ENCODE peak calls at places on chromosome 3, in seven cellular contexts. One of them, this sample, is unnamed.

GRCh38 chr3:186790261-186790981 is 7.0 kb downstream of the EIF4A2 start:
- DNase-seq in fibroblast of gingiva: peak
- DNase-seq in caudate nucleus: no peak
- DNase-seq in activated CD4-positive, alpha-beta memory T cell treated with anti-CD3 and anti-CD28 coated beads, Interleukin-2, amount 10 ng/mL, durations not matched to agents 7 days and 5 days: no peak
- DNase-seq in renal cortical epithelial cell: no peak
- DNase-seq in type B pancreatic cell: no peak
- DNase-seq in sigmoid colon: no peak
- DNase-seq in this sample: no peak

GRCh38 chr3:87307805-87308204 is 31.4 kb upstream of the POU1F1 start:
- DNase-seq in fibroblast of gingiva: no peak
- DNase-seq in caudate nucleus: no peak
- DNase-seq in activated CD4-positive, alpha-beta memory T cell treated with anti-CD3 and anti-CD28 coated beads, Interleukin-2, amount 10 ng/mL, durations not matched to agents 7 days and 5 days: no peak
- DNase-seq in renal cortical epithelial cell: no peak
- DNase-seq in type B pancreatic cell: no peak
- DNase-seq in sigmoid colon: no peak
- DNase-seq in this sample: no peak

GRCh38 chr3:111717601-111718000 is 122.5 kb upstream of the ZBED2 start:
- DNase-seq in fibroblast of gingiva: peak
- DNase-seq in caudate nucleus: peak
- DNase-seq in activated CD4-positive, alpha-beta memory T cell treated with anti-CD3 and anti-CD28 coated beads, Interleukin-2, amount 10 ng/mL, durations not matched to agents 7 days and 5 days: peak
- DNase-seq in renal cortical epithelial cell: peak
- DNase-seq in type B pancreatic cell: no peak
- DNase-seq in sigmoid colon: peak
- DNase-seq in this sample: peak

GRCh38 chr3:43390255-43390588 is 103.9 kb downstream of the SNRK start:
- DNase-seq in fibroblast of gingiva: peak
- DNase-seq in caudate nucleus: no peak
- DNase-seq in activated CD4-positive, alpha-beta memory T cell treated with anti-CD3 and anti-CD28 coated beads, Interleukin-2, amount 10 ng/mL, durations not matched to agents 7 days and 5 days: no peak
- DNase-seq in renal cortical epithelial cell: no peak
- DNase-seq in type B pancreatic cell: no peak
- DNase-seq in sigmoid colon: no peak
- DNase-seq in this sample: peak

GRCh38 chr3:183781246-183781645 is 44.1 kb downstream of the MAP6D1 start:
- DNase-seq in fibroblast of gingiva: no peak
- DNase-seq in caudate nucleus: no peak
- DNase-seq in activated CD4-positive, alpha-beta memory T cell treated with anti-CD3 and anti-CD28 coated beads, Interleukin-2, amount 10 ng/mL, durations not matched to agents 7 days and 5 days: no peak
- DNase-seq in renal cortical epithelial cell: no peak
- DNase-seq in type B pancreatic cell: no peak
- DNase-seq in sigmoid colon: no peak
- DNase-seq in this sample: no peak

GRCh38 chr3:175890056-175890455 is 1030.9 kb downstream of the NAALADL2 start:
- DNase-seq in fibroblast of gingiva: peak
- DNase-seq in caudate nucleus: no peak
- DNase-seq in activated CD4-positive, alpha-beta memory T cell treated with anti-CD3 and anti-CD28 coated beads, Interleukin-2, amount 10 ng/mL, durations not matched to agents 7 days and 5 days: no peak
- DNase-seq in renal cortical epithelial cell: no peak
- DNase-seq in type B pancreatic cell: no peak
- DNase-seq in sigmoid colon: no peak
- DNase-seq in this sample: no peak

GRCh38 chr3:138638641-138639040 is 30.1 kb downstream of the FAIM start:
- DNase-seq in fibroblast of gingiva: peak
- DNase-seq in caudate nucleus: no peak
- DNase-seq in activated CD4-positive, alpha-beta memory T cell treated with anti-CD3 and anti-CD28 coated beads, Interleukin-2, amount 10 ng/mL, durations not matched to agents 7 days and 5 days: no peak
- DNase-seq in renal cortical epithelial cell: no peak
- DNase-seq in type B pancreatic cell: no peak
- DNase-seq in sigmoid colon: no peak
- DNase-seq in this sample: no peak

GRCh38 chr3:34070831-34071230 is 272.4 kb downstream of the PDCD6IP start:
- DNase-seq in fibroblast of gingiva: no peak
- DNase-seq in caudate nucleus: no peak
- DNase-seq in activated CD4-positive, alpha-beta memory T cell treated with anti-CD3 and anti-CD28 coated beads, Interleukin-2, amount 10 ng/mL, durations not matched to agents 7 days and 5 days: no peak
- DNase-seq in renal cortical epithelial cell: no peak
- DNase-seq in type B pancreatic cell: no peak
- DNase-seq in sigmoid colon: no peak
- DNase-seq in this sample: no peak

GRCh38 chr3:53166781-53167291 is 5.8 kb downstream of the PRKCD start:
- DNase-seq in fibroblast of gingiva: peak
- DNase-seq in caudate nucleus: no peak
- DNase-seq in activated CD4-positive, alpha-beta memory T cell treated with anti-CD3 and anti-CD28 coated beads, Interleukin-2, amount 10 ng/mL, durations not matched to agents 7 days and 5 days: no peak
- DNase-seq in renal cortical epithelial cell: peak
- DNase-seq in type B pancreatic cell: no peak
- DNase-seq in sigmoid colon: peak
- DNase-seq in this sample: no peak

GRCh38 chr3:125367403-125368230 is 7.5 kb downstream of the ZNF148 start:
- DNase-seq in fibroblast of gingiva: peak
- DNase-seq in caudate nucleus: no peak
- DNase-seq in activated CD4-positive, alpha-beta memory T cell treated with anti-CD3 and anti-CD28 coated beads, Interleukin-2, amount 10 ng/mL, durations not matched to agents 7 days and 5 days: no peak
- DNase-seq in renal cortical epithelial cell: no peak
- DNase-seq in type B pancreatic cell: no peak
- DNase-seq in sigmoid colon: no peak
- DNase-seq in this sample: no peak

GRCh38 chr3:126543457-126544090 is 15.2 kb downstream of the C3orf22 start:
- DNase-seq in fibroblast of gingiva: no peak
- DNase-seq in caudate nucleus: no peak
- DNase-seq in activated CD4-positive, alpha-beta memory T cell treated with anti-CD3 and anti-CD28 coated beads, Interleukin-2, amount 10 ng/mL, durations not matched to agents 7 days and 5 days: no peak
- DNase-seq in renal cortical epithelial cell: no peak
- DNase-seq in type B pancreatic cell: peak
- DNase-seq in sigmoid colon: peak
- DNase-seq in this sample: no peak

GRCh38 chr3:38165722-38166387 is 518 bp downstream of the OXSR1 start:
- DNase-seq in fibroblast of gingiva: no peak
- DNase-seq in caudate nucleus: no peak
- DNase-seq in activated CD4-positive, alpha-beta memory T cell treated with anti-CD3 and anti-CD28 coated beads, Interleukin-2, amount 10 ng/mL, durations not matched to agents 7 days and 5 days: peak
- DNase-seq in renal cortical epithelial cell: peak
- DNase-seq in type B pancreatic cell: peak
- DNase-seq in sigmoid colon: peak
- DNase-seq in this sample: no peak

GRCh38 chr3:25542571-25543039 is 114.5 kb downstream of the RARB start:
- DNase-seq in fibroblast of gingiva: no peak
- DNase-seq in caudate nucleus: no peak
- DNase-seq in activated CD4-positive, alpha-beta memory T cell treated with anti-CD3 and anti-CD28 coated beads, Interleukin-2, amount 10 ng/mL, durations not matched to agents 7 days and 5 days: no peak
- DNase-seq in renal cortical epithelial cell: no peak
- DNase-seq in type B pancreatic cell: no peak
- DNase-seq in sigmoid colon: no peak
- DNase-seq in this sample: no peak

GRCh38 chr3:139427283-139428060 is 38.0 kb upstream of the COPB2 start:
- DNase-seq in fibroblast of gingiva: peak
- DNase-seq in caudate nucleus: peak
- DNase-seq in activated CD4-positive, alpha-beta memory T cell treated with anti-CD3 and anti-CD28 coated beads, Interleukin-2, amount 10 ng/mL, durations not matched to agents 7 days and 5 days: no peak
- DNase-seq in renal cortical epithelial cell: peak
- DNase-seq in type B pancreatic cell: no peak
- DNase-seq in sigmoid colon: no peak
- DNase-seq in this sample: no peak

GRCh38 chr3:15601399-15602145 is at the start of the genes BTD and HACL1:
- DNase-seq in fibroblast of gingiva: peak
- DNase-seq in caudate nucleus: no peak
- DNase-seq in activated CD4-positive, alpha-beta memory T cell treated with anti-CD3 and anti-CD28 coated beads, Interleukin-2, amount 10 ng/mL, durations not matched to agents 7 days and 5 days: peak
- DNase-seq in renal cortical epithelial cell: peak
- DNase-seq in type B pancreatic cell: peak
- DNase-seq in sigmoid colon: peak
- DNase-seq in this sample: peak

GRCh38 chr3:37833790-37834189 is 27.9 kb upstream of the CTDSPL start:
- DNase-seq in fibroblast of gingiva: no peak
- DNase-seq in caudate nucleus: no peak
- DNase-seq in activated CD4-positive, alpha-beta memory T cell treated with anti-CD3 and anti-CD28 coated beads, Interleukin-2, amount 10 ng/mL, durations not matched to agents 7 days and 5 days: no peak
- DNase-seq in renal cortical epithelial cell: no peak
- DNase-seq in type B pancreatic cell: no peak
- DNase-seq in sigmoid colon: no peak
- DNase-seq in this sample: no peak

GRCh38 chr3:58659051-58659675 is 7.4 kb downstream of the FAM3D start:
- DNase-seq in fibroblast of gingiva: peak
- DNase-seq in caudate nucleus: peak
- DNase-seq in activated CD4-positive, alpha-beta memory T cell treated with anti-CD3 and anti-CD28 coated beads, Interleukin-2, amount 10 ng/mL, durations not matched to agents 7 days and 5 days: no peak
- DNase-seq in renal cortical epithelial cell: peak
- DNase-seq in type B pancreatic cell: no peak
- DNase-seq in sigmoid colon: peak
- DNase-seq in this sample: no peak

GRCh38 chr3:127031845-127032244 is 48.9 kb downstream of the PLXNA1 start:
- DNase-seq in fibroblast of gingiva: no peak
- DNase-seq in caudate nucleus: no peak
- DNase-seq in activated CD4-positive, alpha-beta memory T cell treated with anti-CD3 and anti-CD28 coated beads, Interleukin-2, amount 10 ng/mL, durations not matched to agents 7 days and 5 days: no peak
- DNase-seq in renal cortical epithelial cell: no peak
- DNase-seq in type B pancreatic cell: no peak
- DNase-seq in sigmoid colon: no peak
- DNase-seq in this sample: no peak

GRCh38 chr3:138946554-138947302 is at the start of the genes FOXL2 and FOXL2NB:
- DNase-seq in fibroblast of gingiva: no peak
- DNase-seq in caudate nucleus: no peak
- DNase-seq in activated CD4-positive, alpha-beta memory T cell treated with anti-CD3 and anti-CD28 coated beads, Interleukin-2, amount 10 ng/mL, durations not matched to agents 7 days and 5 days: no peak
- DNase-seq in renal cortical epithelial cell: no peak
- DNase-seq in type B pancreatic cell: no peak
- DNase-seq in sigmoid colon: no peak
- DNase-seq in this sample: no peak

GRCh38 chr3:45978348-45978747 is 17.3 kb downstream of the FYCO1 start:
- DNase-seq in fibroblast of gingiva: no peak
- DNase-seq in caudate nucleus: no peak
- DNase-seq in activated CD4-positive, alpha-beta memory T cell treated with anti-CD3 and anti-CD28 coated beads, Interleukin-2, amount 10 ng/mL, durations not matched to agents 7 days and 5 days: peak
- DNase-seq in renal cortical epithelial cell: no peak
- DNase-seq in type B pancreatic cell: no peak
- DNase-seq in sigmoid colon: no peak
- DNase-seq in this sample: no peak

GRCh38 chr3:115322901-115323300 is 175.8 kb upstream of the ZBTB20 start:
- DNase-seq in fibroblast of gingiva: no peak
- DNase-seq in caudate nucleus: peak
- DNase-seq in activated CD4-positive, alpha-beta memory T cell treated with anti-CD3 and anti-CD28 coated beads, Interleukin-2, amount 10 ng/mL, durations not matched to agents 7 days and 5 days: no peak
- DNase-seq in renal cortical epithelial cell: no peak
- DNase-seq in type B pancreatic cell: no peak
- DNase-seq in sigmoid colon: no peak
- DNase-seq in this sample: no peak

GRCh38 chr3:178352300-178353021 is 183.8 kb upstream of the KCNMB2 start:
- DNase-seq in fibroblast of gingiva: peak
- DNase-seq in caudate nucleus: no peak
- DNase-seq in activated CD4-positive, alpha-beta memory T cell treated with anti-CD3 and anti-CD28 coated beads, Interleukin-2, amount 10 ng/mL, durations not matched to agents 7 days and 5 days: no peak
- DNase-seq in renal cortical epithelial cell: peak
- DNase-seq in type B pancreatic cell: no peak
- DNase-seq in sigmoid colon: no peak
- DNase-seq in this sample: no peak

GRCh38 chr3:177466076-177466475 is 268.8 kb upstream of the TBL1XR1 start:
- DNase-seq in fibroblast of gingiva: no peak
- DNase-seq in caudate nucleus: no peak
- DNase-seq in activated CD4-positive, alpha-beta memory T cell treated with anti-CD3 and anti-CD28 coated beads, Interleukin-2, amount 10 ng/mL, durations not matched to agents 7 days and 5 days: no peak
- DNase-seq in renal cortical epithelial cell: no peak
- DNase-seq in type B pancreatic cell: no peak
- DNase-seq in sigmoid colon: no peak
- DNase-seq in this sample: no peak